ENCODE peak calls at places on chromosomes 4 and X, in ten cellular contexts. One of them, this sample, is unnamed.
A peak's percentile ranks its signal among the peaks of the same experiment; 100 is the strongest.

GRCh38 chrX:31268359-31268758 is 196.5 kb upstream of the FTHL17 start:
- DNase-seq in GM23248: no peak
- DNase-seq in GM23338: no peak
- DNase-seq in hepatocyte: no peak
- DNase-seq in PC-9: no peak
- DNase-seq in K562: no peak
- DNase-seq in HCT116: no peak
- DNase-seq in mammary epithelial cell: no peak
- DNase-seq in PC-3: no peak
- DNase-seq in fibroblast of lung: peak; percentile 26
- DNase-seq in this sample: no peak

GRCh38 chrX:40260123-40260751 is 162.5 kb upstream of the BCOR start:
- DNase-seq in K562: no peak
- DNase-seq in PC-3: no peak
- DNase-seq in HCT116: no peak
- DNase-seq in mammary epithelial cell: no peak
- DNase-seq in GM23248: peak; percentile 26
- DNase-seq in fibroblast of lung: no peak
- DNase-seq in hepatocyte: no peak
- DNase-seq in GM23338: no peak
- DNase-seq in PC-9: no peak
- DNase-seq in this sample: no peak

GRCh38 chr4:79397951-79398350 is 10.1 kb downstream of the GK2 start:
- DNase-seq in GM23248: no peak
- DNase-seq in fibroblast of lung: no peak
- DNase-seq in PC-3: no peak
- DNase-seq in K562: no peak
- DNase-seq in HCT116: no peak
- DNase-seq in mammary epithelial cell: no peak
- DNase-seq in PC-9: no peak
- DNase-seq in hepatocyte: no peak
- DNase-seq in GM23338: no peak
- DNase-seq in this sample: no peak

GRCh38 chrX:4091046-4091760 is 377.8 kb upstream of the PRKX start:
- DNase-seq in hepatocyte: no peak
- DNase-seq in HCT116: no peak
- DNase-seq in mammary epithelial cell: peak; percentile 14
- DNase-seq in fibroblast of lung: no peak
- DNase-seq in K562: no peak
- DNase-seq in PC-9: no peak
- DNase-seq in GM23338: no peak
- DNase-seq in GM23248: peak; percentile 0
- DNase-seq in PC-3: peak; percentile 4
- DNase-seq in this sample: no peak

GRCh38 chr4:73451978-73452747 is 16.1 kb downstream of the AFP start:
- DNase-seq in PC-3: no peak
- DNase-seq in K562: no peak
- DNase-seq in GM23338: peak; percentile 17
- DNase-seq in fibroblast of lung: no peak
- DNase-seq in hepatocyte: no peak
- DNase-seq in PC-9: no peak
- DNase-seq in GM23248: peak; percentile 42
- DNase-seq in mammary epithelial cell: no peak
- DNase-seq in HCT116: no peak
- DNase-seq in this sample: no peak

GRCh38 chr4:188680004-188680666 is 540.9 kb downstream of the TRIML1 start:
- DNase-seq in PC-9: no peak
- DNase-seq in GM23248: no peak
- DNase-seq in PC-3: no peak
- DNase-seq in mammary epithelial cell: no peak
- DNase-seq in K562: no peak
- DNase-seq in hepatocyte: no peak
- DNase-seq in GM23338: peak; percentile 9
- DNase-seq in fibroblast of lung: no peak
- DNase-seq in HCT116: no peak
- DNase-seq in this sample: no peak

GRCh38 chr4:72505314-72505744 is 63.7 kb downstream of the ADAMTS3 start:
- DNase-seq in HCT116: peak; percentile 0
- DNase-seq in GM23248: peak; percentile 70
- DNase-seq in PC-3: peak; percentile 73
- DNase-seq in hepatocyte: peak; percentile 63
- DNase-seq in PC-9: peak; percentile 2
- DNase-seq in mammary epithelial cell: peak; percentile 25
- DNase-seq in K562: peak; percentile 50
- DNase-seq in GM23338: peak; percentile 76
- DNase-seq in fibroblast of lung: peak; percentile 73
- DNase-seq in this sample: peak; percentile 22

GRCh38 chr4:151524610-151525009 is 115.6 kb downstream of the FHIP1A start:
- DNase-seq in K562: no peak
- DNase-seq in HCT116: no peak
- DNase-seq in fibroblast of lung: no peak
- DNase-seq in hepatocyte: no peak
- DNase-seq in PC-9: no peak
- DNase-seq in mammary epithelial cell: peak; percentile 81
- DNase-seq in GM23248: no peak
- DNase-seq in PC-3: no peak
- DNase-seq in GM23338: peak; percentile 75
- DNase-seq in this sample: no peak

GRCh38 chrX:154529206-154529612 is 13.2 kb upstream of the FAM3A start:
- DNase-seq in fibroblast of lung: peak; percentile 69
- DNase-seq in hepatocyte: no peak
- DNase-seq in mammary epithelial cell: no peak
- DNase-seq in K562: no peak
- DNase-seq in GM23338: no peak
- DNase-seq in PC-3: no peak
- DNase-seq in GM23248: no peak
- DNase-seq in PC-9: peak; percentile 69
- DNase-seq in HCT116: no peak
- DNase-seq in this sample: no peak

GRCh38 chr4:49044270-49044669 is 58.2 kb downstream of the CWH43 start:
- DNase-seq in HCT116: no peak
- DNase-seq in PC-3: peak; percentile 33
- DNase-seq in PC-9: no peak
- DNase-seq in mammary epithelial cell: peak; percentile 6
- DNase-seq in hepatocyte: no peak
- DNase-seq in GM23248: no peak
- DNase-seq in GM23338: no peak
- DNase-seq in K562: no peak
- DNase-seq in fibroblast of lung: no peak
- DNase-seq in this sample: no peak

GRCh38 chr4:85543832-85544231 is 68.9 kb downstream of the ARHGAP24 start:
- DNase-seq in GM23338: peak; percentile 55
- DNase-seq in hepatocyte: no peak
- DNase-seq in K562: no peak
- DNase-seq in PC-3: no peak
- DNase-seq in HCT116: no peak
- DNase-seq in fibroblast of lung: peak; percentile 45
- DNase-seq in PC-9: no peak
- DNase-seq in GM23248: peak; percentile 70
- DNase-seq in mammary epithelial cell: no peak
- DNase-seq in this sample: no peak

GRCh38 chrX:2572740-2573139 is 72.0 kb upstream of the DHRSX start:
- DNase-seq in K562: no peak
- DNase-seq in HCT116: peak; percentile 52
- DNase-seq in hepatocyte: no peak
- DNase-seq in GM23248: peak; percentile 74
- DNase-seq in PC-3: peak; percentile 44
- DNase-seq in GM23338: no peak
- DNase-seq in fibroblast of lung: no peak
- DNase-seq in mammary epithelial cell: no peak
- DNase-seq in PC-9: peak; percentile 41
- DNase-seq in this sample: no peak

GRCh38 chrX:2974946-2975345 is 31.4 kb upstream of the ARSH start:
- DNase-seq in PC-3: no peak
- DNase-seq in K562: no peak
- DNase-seq in GM23248: peak; percentile 4
- DNase-seq in fibroblast of lung: no peak
- DNase-seq in PC-9: no peak
- DNase-seq in hepatocyte: no peak
- DNase-seq in HCT116: no peak
- DNase-seq in GM23338: no peak
- DNase-seq in mammary epithelial cell: no peak
- DNase-seq in this sample: no peak

GRCh38 chr4:29539226-29539625 is 1180.9 kb upstream of the PCDH7 start:
- DNase-seq in mammary epithelial cell: no peak
- DNase-seq in fibroblast of lung: peak; percentile 72
- DNase-seq in GM23338: no peak
- DNase-seq in hepatocyte: no peak
- DNase-seq in GM23248: no peak
- DNase-seq in PC-3: no peak
- DNase-seq in K562: no peak
- DNase-seq in HCT116: no peak
- DNase-seq in PC-9: no peak
- DNase-seq in this sample: no peak

GRCh38 chr4:54229631-54230478 is 762 bp downstream of the PDGFRA start:
- DNase-seq in K562: no peak
- DNase-seq in hepatocyte: peak; percentile 34
- DNase-seq in mammary epithelial cell: no peak
- DNase-seq in GM23338: peak; percentile 64
- DNase-seq in HCT116: no peak
- DNase-seq in PC-3: no peak
- DNase-seq in GM23248: peak; percentile 79
- DNase-seq in fibroblast of lung: peak; percentile 79
- DNase-seq in PC-9: no peak
- DNase-seq in this sample: no peak

GRCh38 chrX:10634681-10635161 is 14.3 kb upstream of the MID1 start:
- DNase-seq in GM23338: no peak
- DNase-seq in GM23248: peak; percentile 90
- DNase-seq in hepatocyte: no peak
- DNase-seq in mammary epithelial cell: peak; percentile 95
- DNase-seq in PC-9: peak; percentile 78
- DNase-seq in K562: no peak
- DNase-seq in PC-3: peak; percentile 95
- DNase-seq in fibroblast of lung: peak; percentile 78
- DNase-seq in HCT116: peak; percentile 81
- DNase-seq in this sample: no peak

GRCh38 chr4:169485084-169485483 is 127.3 kb downstream of the NEK1 start:
- DNase-seq in PC-9: no peak
- DNase-seq in GM23248: peak; percentile 39
- DNase-seq in GM23338: no peak
- DNase-seq in mammary epithelial cell: peak; percentile 11
- DNase-seq in hepatocyte: no peak
- DNase-seq in HCT116: no peak
- DNase-seq in K562: no peak
- DNase-seq in fibroblast of lung: peak; percentile 37
- DNase-seq in PC-3: peak; percentile 23
- DNase-seq in this sample: no peak

GRCh38 chrX:119654112-119654531 is 38.8 kb downstream of the SEPTIN6 start:
- DNase-seq in K562: no peak
- DNase-seq in GM23248: peak; percentile 43
- DNase-seq in hepatocyte: peak; percentile 62
- DNase-seq in PC-3: no peak
- DNase-seq in fibroblast of lung: peak; percentile 68
- DNase-seq in PC-9: no peak
- DNase-seq in mammary epithelial cell: no peak
- DNase-seq in HCT116: no peak
- DNase-seq in GM23338: peak; percentile 35
- DNase-seq in this sample: no peak

GRCh38 chr4:155207534-155208257 is 740 bp upstream of the NPY2R start:
- DNase-seq in HCT116: no peak
- DNase-seq in PC-9: no peak
- DNase-seq in PC-3: peak; percentile 64
- DNase-seq in hepatocyte: peak; percentile 30
- DNase-seq in GM23338: peak; percentile 76
- DNase-seq in K562: no peak
- DNase-seq in fibroblast of lung: no peak
- DNase-seq in GM23248: no peak
- DNase-seq in mammary epithelial cell: peak; percentile 1
- DNase-seq in this sample: no peak

GRCh38 chr4:155208258-155209054 is at the start of gene NPY2R:
- DNase-seq in mammary epithelial cell: no peak
- DNase-seq in hepatocyte: peak; percentile 28
- DNase-seq in fibroblast of lung: no peak
- DNase-seq in PC-3: peak; percentile 7
- DNase-seq in GM23248: no peak
- DNase-seq in K562: no peak
- DNase-seq in HCT116: no peak
- DNase-seq in GM23338: peak; percentile 67
- DNase-seq in PC-9: no peak
- DNase-seq in this sample: no peak
- TF ChIP-seq EZH2 in mammary epithelial cell: no peak
- TF ChIP-seq EZH2 in hepatocyte: peak; percentile 26
- TF ChIP-seq EZH2 in fibroblast of lung: peak; percentile 2
- TF ChIP-seq EZH2 in PC-3: no peak
- TF ChIP-seq EZH2 in GM23248: no peak
- TF ChIP-seq EZH2 in K562: no peak
- TF ChIP-seq EZH2 in HCT116: no peak
- TF ChIP-seq EZH2 in GM23338: peak; percentile 47
- TF ChIP-seq EZH2 in PC-9: no peak
- TF ChIP-seq EZH2 in this sample: no peak

GRCh38 chr4:1113311-1114009 is at the start of gene RNF212:
- DNase-seq in fibroblast of lung: no peak
- DNase-seq in hepatocyte: peak; percentile 66
- DNase-seq in mammary epithelial cell: no peak
- DNase-seq in K562: no peak
- DNase-seq in HCT116: no peak
- DNase-seq in PC-3: no peak
- DNase-seq in GM23338: peak; percentile 84
- DNase-seq in GM23248: peak; percentile 61
- DNase-seq in PC-9: peak; percentile 27
- DNase-seq in this sample: no peak
- H3K4me3 ChIP-seq in fibroblast of lung: no peak within 1 kb of the TSS
- H3K4me3 ChIP-seq in hepatocyte: peak within 1 kb of the TSS; percentile 52
- H3K4me3 ChIP-seq in mammary epithelial cell: peak within 1 kb of the TSS; percentile 40
- H3K4me3 ChIP-seq in K562: no peak within 1 kb of the TSS
- H3K4me3 ChIP-seq in HCT116: no peak within 1 kb of the TSS
- H3K4me3 ChIP-seq in PC-3: no peak within 1 kb of the TSS
- H3K4me3 ChIP-seq in GM23338: peak within 1 kb of the TSS; percentile 59
- H3K4me3 ChIP-seq in GM23248: peak within 1 kb of the TSS; percentile 68
- H3K4me3 ChIP-seq in PC-9: peak within 1 kb of the TSS; percentile 39
- H3K4me3 ChIP-seq in this sample: no peak within 1 kb of the TSS

GRCh38 chr4:56655627-56656345 is 25.3 kb downstream of the HOPX start:
- DNase-seq in GM23248: peak; percentile 29
- DNase-seq in HCT116: no peak
- DNase-seq in fibroblast of lung: no peak
- DNase-seq in K562: no peak
- DNase-seq in PC-3: no peak
- DNase-seq in mammary epithelial cell: no peak
- DNase-seq in GM23338: peak; percentile 33
- DNase-seq in PC-9: no peak
- DNase-seq in hepatocyte: peak; percentile 31
- DNase-seq in this sample: no peak
- TF ChIP-seq EZH2 in GM23248: peak; percentile 59
- TF ChIP-seq EZH2 in HCT116: no peak
- TF ChIP-seq EZH2 in fibroblast of lung: no peak
- TF ChIP-seq EZH2 in K562: no peak
- TF ChIP-seq EZH2 in PC-3: no peak
- TF ChIP-seq EZH2 in mammary epithelial cell: peak; percentile 90
- TF ChIP-seq EZH2 in GM23338: peak; percentile 33
- TF ChIP-seq EZH2 in PC-9: no peak
- TF ChIP-seq EZH2 in hepatocyte: no peak
- TF ChIP-seq EZH2 in this sample: no peak

DNA sequence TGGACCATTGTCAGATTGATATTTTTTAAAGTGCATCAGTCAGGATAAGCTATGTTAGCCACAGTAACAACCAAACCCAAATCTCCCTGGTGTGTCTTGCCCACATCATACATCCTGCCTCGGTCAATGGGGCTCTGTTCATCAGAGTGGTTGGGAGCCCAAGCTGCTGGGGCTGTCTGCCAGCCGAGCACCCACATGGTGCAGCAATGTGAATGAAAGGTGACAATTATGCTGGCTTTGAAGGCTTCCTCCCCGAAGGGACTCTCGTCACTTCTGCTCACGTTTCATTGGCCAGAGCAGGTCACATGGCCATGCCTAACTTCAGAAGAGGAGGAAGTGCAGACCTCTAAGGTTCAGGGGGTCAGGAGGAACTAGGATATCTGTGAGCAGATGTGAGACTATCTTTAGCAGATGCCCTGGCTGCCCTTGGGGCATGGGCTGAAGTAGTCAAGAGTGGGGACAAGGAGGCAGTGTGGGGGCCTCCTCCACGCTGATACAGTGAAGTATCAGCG is 1.3 kb upstream of the JAKMIP1 start:
- DNase-seq in hepatocyte: no peak
- DNase-seq in fibroblast of lung: no peak
- DNase-seq in GM23248: no peak
- DNase-seq in K562: peak; percentile 15
- DNase-seq in GM23338: no peak
- DNase-seq in HCT116: no peak
- DNase-seq in PC-3: no peak
- DNase-seq in PC-9: no peak
- DNase-seq in mammary epithelial cell: no peak
- DNase-seq in this sample: no peak
- H3K4me3 ChIP-seq in hepatocyte: no peak overlapping the region
- H3K4me3 ChIP-seq in fibroblast of lung: no peak overlapping the region
- H3K4me3 ChIP-seq in GM23248: no peak overlapping the region
- H3K4me3 ChIP-seq in K562: no peak overlapping the region
- H3K4me3 ChIP-seq in GM23338: peak overlapping the region; percentile 73
- H3K4me3 ChIP-seq in HCT116: no peak overlapping the region
- H3K4me3 ChIP-seq in PC-3: no peak overlapping the region
- H3K4me3 ChIP-seq in PC-9: no peak overlapping the region
- H3K4me3 ChIP-seq in mammary epithelial cell: no peak overlapping the region
- H3K4me3 ChIP-seq in this sample: no peak overlapping the region